ENCODE peak calls at places on chromosome 16, in six cellular contexts. Z is esophagus squamous epithelium, E is psoas muscle, C is heart left ventricle, B is PC-9, D is H1. P is an unnamed sample.

GRCh38 chr16:88084881-88085280 is 133.6 kb downstream of the BANP start:
- DNase-seq in Z (no peak), E (no peak), C (no peak), B (no peak), D (no peak), P (no peak)

GRCh38 chr16:22751104-22751667 is 62.8 kb upstream of the HS3ST2 start:
- DNase-seq in Z (no peak), E (no peak), C (no peak), B (no peak), D (no peak), P (no peak)

GRCh38 chr16:77723108-77723514 is 797 bp downstream of the NUDT7 start:
- DNase-seq in Z (no peak), E (no peak), C (peak), B (no peak), D (no peak), P (no peak)

GRCh38 chr16:54210437-54211081 is 76.0 kb downstream of the IRX3 start:
- DNase-seq in Z (no peak), E (no peak), C (no peak), B (no peak), D (no peak), P (no peak)

GRCh38 chr16:77076839-77077238 is 114.2 kb upstream of the MON1B start:
- DNase-seq in Z (no peak), E (no peak), C (no peak), B (no peak), D (no peak), P (no peak)

GRCh38 chr16:50103764-50104163 is 38.0 kb downstream of the HEATR3 start:
- DNase-seq in Z (no peak), E (no peak), C (no peak), B (no peak), D (no peak), P (no peak)

GRCh38 chr16:76976101-76976500 is 214.9 kb upstream of the MON1B start:
- DNase-seq in Z (no peak), E (no peak), C (no peak), B (no peak), D (no peak), P (no peak)

GRCh38 chr16:81545470-81546175 is 101.0 kb downstream of the CMIP start:
- DNase-seq in Z (no peak), E (no peak), C (no peak), B (no peak), D (no peak), P (no peak)

GRCh38 chr16:24986512-24987303 is 28.5 kb downstream of the ARHGAP17 start:
- DNase-seq in Z (no peak), E (no peak), C (peak), B (peak), D (no peak), P (no peak)

GRCh38 chr16:20114356-20114755 is 40.7 kb upstream of the GPR139 start:
- DNase-seq in Z (no peak), E (peak), C (no peak), B (no peak), D (no peak), P (no peak)

GRCh38 chr16:82636485-82636884 is 9.7 kb downstream of the CDH13 start:
- DNase-seq in Z (no peak), E (no peak), C (no peak), B (no peak), D (no peak), P (no peak)

GRCh38 chr16:86541560-86541959 is 13.5 kb downstream of the MTHFSD start:
- DNase-seq in Z (no peak), E (no peak), C (no peak), B (no peak), D (no peak), P (no peak)

GRCh38 chr16:68756250-68757051 is 19.4 kb downstream of the CDH1 start:
- DNase-seq in Z (no peak), E (no peak), C (no peak), B (peak), D (no peak), P (no peak)

GRCh38 chr16:19991614-19992013 is 82.1 kb downstream of the GPR139 start:
- DNase-seq in Z (no peak), E (no peak), C (no peak), B (no peak), D (peak), P (no peak)

GRCh38 chr16:1960665-1961630 is 1.6 kb downstream of the NDUFB10 start:
- DNase-seq in Z (no peak), E (no peak), C (no peak), B (peak), D (no peak), P (no peak)

GRCh38 chr16:12721841-12722467 is 81.7 kb downstream of the CPPED1 start:
- DNase-seq in Z (no peak), E (no peak), C (no peak), B (no peak), D (no peak), P (no peak)

GRCh38 chr16:86680137-86680536 is 101.8 kb downstream of the FOXL1 start:
- DNase-seq in Z (no peak), E (no peak), C (no peak), B (no peak), D (no peak), P (no peak)

GRCh38 chr16:46789499-46790414 is 41.2 kb downstream of the C16orf87 start:
- DNase-seq in Z (peak), E (peak), C (peak), B (no peak), D (peak), P (peak)

GRCh38 chr16:81421126-81421525 is 23.5 kb upstream of the CMIP start:
- DNase-seq in Z (no peak), E (no peak), C (no peak), B (no peak), D (no peak), P (no peak)

DNA sequence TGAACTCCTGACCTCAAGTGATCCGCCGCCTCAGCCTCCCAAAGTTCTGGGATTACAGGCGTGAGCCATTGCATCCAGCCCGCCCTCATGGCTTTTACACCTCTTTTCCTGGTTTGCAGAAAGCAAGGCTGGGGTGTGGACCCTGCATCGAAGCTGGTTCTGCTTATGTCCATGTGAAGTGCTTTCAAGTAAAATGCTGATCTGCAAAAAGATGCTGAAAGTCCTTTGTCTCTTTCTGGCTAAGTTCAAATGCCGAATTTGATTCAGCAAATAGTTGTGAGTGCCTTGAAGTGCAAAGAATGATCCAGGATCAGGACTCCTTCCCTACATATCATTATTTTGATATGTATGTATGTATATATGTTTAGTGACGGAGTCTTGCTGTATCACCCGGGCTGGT is 17.1 kb downstream of the NAA60 start:
- DNase-seq in Z (no peak), E (no peak), C (no peak), B (no peak), D (no peak), P (no peak)
- H3K27ac ChIP-seq in Z (no peak), E (peak), C (peak), B (no peak), D (no peak), P (no peak)

GRCh38 chr16:53132406-53132805 is 77.6 kb downstream of the CHD9 start:
- DNase-seq in Z (no peak), E (no peak), C (no peak), B (no peak), D (no peak), P (no peak)
- H3K27ac ChIP-seq in Z (no peak), E (peak), C (peak), B (no peak), D (no peak), P (no peak)

GRCh38 chr16:89990799-89991198 is 28.5 kb downstream of the DBNDD1 start:
- DNase-seq in Z (no peak), E (no peak), C (no peak), B (no peak), D (no peak), P (no peak)

GRCh38 chr16:89994389-89994720 is 24.9 kb downstream of the DBNDD1 start:
- DNase-seq in Z (no peak), E (no peak), C (no peak), B (no peak), D (no peak), P (no peak)

GRCh38 chr16:89996178-89996489 is 23.1 kb downstream of the DBNDD1 start:
- DNase-seq in Z (no peak), E (no peak), C (no peak), B (no peak), D (no peak), P (no peak)

GRCh38 chr16:89993377-89993776 is 25.9 kb downstream of the DBNDD1 start:
- DNase-seq in Z (no peak), E (no peak), C (no peak), B (no peak), D (no peak), P (no peak)

DNA sequence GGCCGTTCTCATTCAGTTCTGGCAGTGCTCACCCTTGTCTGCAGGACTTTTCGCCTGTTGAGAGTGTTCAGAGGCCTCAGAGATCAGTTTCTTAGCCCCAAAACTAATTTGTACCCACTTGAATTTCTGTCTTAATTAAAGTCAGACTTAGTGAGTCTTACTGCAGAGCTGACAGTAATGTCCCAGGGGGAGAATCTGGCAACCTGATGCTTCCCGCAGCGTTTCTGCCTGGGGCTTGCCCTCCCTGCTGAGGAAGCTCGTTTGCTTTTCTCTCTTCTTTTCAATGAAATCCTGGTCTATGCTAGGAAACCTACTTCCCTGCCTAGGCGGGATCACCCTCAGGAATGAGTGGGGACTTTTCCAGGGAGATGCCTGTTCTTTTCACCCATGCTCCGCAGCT is 25.3 kb downstream of the DBNDD1 start:
- DNase-seq in Z (no peak), E (no peak), C (no peak), B (no peak), D (no peak), P (no peak)
- H3K27ac ChIP-seq in Z (peak), E (peak), C (peak), B (peak), D (peak), P (no peak)

DNA sequence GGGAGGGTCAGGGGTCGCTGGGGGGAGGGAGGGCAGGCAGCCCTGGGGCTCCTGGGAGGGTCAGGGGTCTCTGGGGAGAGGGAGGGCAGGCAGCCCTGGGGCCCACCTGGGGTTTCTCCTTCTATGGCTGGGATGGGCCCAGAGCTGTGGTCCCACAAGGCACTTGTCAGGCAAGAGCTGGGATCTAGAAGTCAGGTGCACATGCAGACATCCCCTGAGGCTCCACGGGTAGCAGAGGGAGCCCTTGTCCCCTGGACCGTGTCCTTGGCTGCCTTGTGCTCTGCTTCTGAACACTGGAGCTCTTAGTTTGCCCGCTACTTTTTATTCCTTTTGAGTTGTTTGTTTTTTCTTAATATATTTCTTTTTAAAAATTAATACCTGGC is 1.8 kb downstream of the TUBB3 start:
- DNase-seq in Z (no peak), E (no peak), C (no peak), B (no peak), D (no peak), P (no peak)
- H3K27ac ChIP-seq in Z (no peak), E (no peak), C (no peak), B (no peak), D (no peak), P (no peak)

DNA sequence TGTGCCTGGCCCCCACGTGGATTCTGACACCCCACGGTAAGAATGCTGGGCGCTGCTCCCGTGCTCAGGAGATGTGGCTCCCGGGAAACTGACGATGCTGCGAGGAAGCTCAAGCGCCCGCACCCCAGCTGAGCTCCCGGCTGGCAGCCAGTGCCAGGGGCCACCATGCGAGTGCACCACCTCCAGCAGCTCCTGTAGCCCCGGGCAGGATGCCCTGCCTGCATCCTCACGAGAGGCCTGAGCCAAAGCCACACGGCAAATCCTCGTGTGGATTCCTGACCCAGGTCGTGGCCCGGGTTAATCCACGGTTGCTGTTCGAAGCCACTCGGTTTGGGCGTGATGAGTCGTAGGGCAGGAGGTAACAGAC is 11.6 kb upstream of the DPEP1 start:
- DNase-seq in Z (no peak), E (no peak), C (no peak), B (no peak), D (no peak), P (no peak)
- H3K27ac ChIP-seq in Z (no peak), E (no peak), C (no peak), B (no peak), D (no peak), P (no peak)

GRCh38 chr16:11187522-11187921 is 68.5 kb downstream of the SOCS1 start:
- DNase-seq in Z (no peak), E (no peak), C (no peak), B (no peak), D (no peak), P (no peak)

GRCh38 chr16:11191665-11192064 is 64.3 kb downstream of the SOCS1 start:
- DNase-seq in Z (no peak), E (no peak), C (no peak), B (no peak), D (no peak), P (no peak)

GRCh38 chr16:11188801-11189740 is 66.9 kb downstream of the SOCS1 start:
- DNase-seq in Z (no peak), E (no peak), C (no peak), B (no peak), D (no peak), P (no peak)

GRCh38 chr16:11193494-11193893 is 62.5 kb downstream of the SOCS1 start:
- DNase-seq in Z (no peak), E (no peak), C (no peak), B (no peak), D (no peak), P (no peak)

GRCh38 chr16:11190585-11191565 is 65.1 kb downstream of the SOCS1 start:
- DNase-seq in Z (no peak), E (no peak), C (no peak), B (no peak), D (no peak), P (no peak)
- H3K27ac ChIP-seq in Z (no peak), E (no peak), C (no peak), B (no peak), D (no peak), P (no peak)

DNA sequence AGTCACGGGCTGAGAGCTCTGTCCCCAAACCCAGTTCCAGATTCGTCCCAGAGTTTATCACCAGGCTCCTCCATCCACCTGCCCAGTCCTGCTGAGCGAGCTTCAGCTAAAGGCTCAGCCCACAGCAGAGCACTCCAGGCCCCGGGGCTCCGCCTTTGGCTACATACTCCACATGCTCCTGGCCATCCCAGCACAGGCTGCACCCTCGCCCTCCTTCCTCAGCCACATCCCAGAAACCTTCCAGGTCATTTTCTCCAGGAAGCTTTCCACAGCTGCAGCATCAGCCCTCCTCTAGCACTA is 4.7 kb upstream of the CD2BP2 start:
- DNase-seq in Z (no peak), E (no peak), C (no peak), B (no peak), D (no peak), P (no peak)
- H3K27ac ChIP-seq in Z (no peak), E (no peak), C (no peak), B (no peak), D (no peak), P (no peak)

DNA sequence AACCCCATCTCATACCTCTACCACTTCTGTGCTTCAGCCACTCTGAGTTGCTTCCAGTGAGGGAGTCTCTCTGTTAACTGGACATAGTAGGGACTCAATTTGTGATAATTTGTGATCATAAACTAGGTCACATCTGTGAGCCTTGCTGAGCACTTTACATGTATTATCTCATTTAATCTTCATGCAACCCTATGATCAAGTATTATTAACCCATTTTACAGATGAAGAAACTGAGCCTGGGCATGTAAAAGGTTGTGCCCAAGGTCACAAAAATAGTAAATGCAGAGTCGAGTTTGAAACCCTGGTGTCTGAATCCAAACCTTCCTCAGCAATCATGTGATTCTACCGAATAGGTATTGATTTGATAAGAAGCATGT is 18.6 kb downstream of the PDP2 start:
- DNase-seq in Z (no peak), E (no peak), C (no peak), B (no peak), D (no peak), P (no peak)
- H3K27ac ChIP-seq in Z (peak), E (peak), C (peak), B (no peak), D (no peak), P (no peak)

DNA sequence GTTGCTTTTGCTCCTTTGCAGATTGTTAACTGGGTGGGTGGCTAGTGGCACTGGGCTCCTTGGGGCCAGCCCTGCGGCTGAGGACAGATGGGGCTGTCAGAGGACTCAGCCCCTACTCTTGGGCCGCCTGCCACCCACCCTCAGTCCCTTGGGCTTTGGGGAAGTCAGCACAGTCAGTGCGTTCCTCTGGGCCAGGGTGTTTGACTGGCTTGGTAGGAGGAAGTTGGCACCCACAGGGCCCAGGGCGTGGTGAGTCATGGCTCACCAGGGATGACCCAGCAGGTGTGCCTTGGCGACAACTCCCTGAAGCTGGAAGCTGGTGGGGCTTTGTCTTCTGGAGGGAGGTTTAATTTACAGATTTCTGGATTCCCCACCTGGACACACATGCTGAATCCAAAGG is 32.4 kb downstream of the HAPSTR1 start:
- DNase-seq in Z (no peak), E (peak), C (peak), B (peak), D (peak), P (no peak)
- H3K27ac ChIP-seq in Z (peak), E (peak), C (no peak), B (peak), D (no peak), P (no peak)

GRCh38 chr16:84596161-84596560 is 21.7 kb downstream of the COTL1 start:
- DNase-seq in Z (no peak), E (no peak), C (no peak), B (no peak), D (no peak), P (no peak)

GRCh38 chr16:84594725-84595038 is 23.2 kb downstream of the COTL1 start:
- DNase-seq in Z (no peak), E (no peak), C (no peak), B (no peak), D (peak), P (no peak)

GRCh38 chr16:84593825-84594724 is 23.8 kb downstream of the COTL1 start:
- DNase-seq in Z (peak), E (no peak), C (no peak), B (no peak), D (no peak), P (no peak)

GRCh38 chr16:84596801-84597517 is 20.9 kb downstream of the COTL1 start:
- DNase-seq in Z (no peak), E (no peak), C (no peak), B (no peak), D (no peak), P (no peak)

GRCh38 chr16:84595052-84595481 is 22.8 kb downstream of the COTL1 start:
- DNase-seq in Z (no peak), E (no peak), C (no peak), B (no peak), D (no peak), P (no peak)
- H3K27ac ChIP-seq in Z (peak), E (no peak), C (peak), B (no peak), D (no peak), P (no peak)